ENCODE peak calls at places on chromosome X, in ten cellular contexts. One of them, this sample, is unnamed.

GRCh38 chrX:70979136-70979762 is 48.4 kb upstream of the SLC7A3 start:
- DNase-seq in choroid plexus epithelial cell: peak
- DNase-seq in Calu3: peak
- DNase-seq in lower leg skin: no peak
- DNase-seq in lower lobe of right lung: no peak
- DNase-seq in heart right ventricle: no peak
- DNase-seq in PC-3: peak
- DNase-seq in heart left ventricle: no peak
- DNase-seq in Peyer's patch: no peak
- DNase-seq in prostate gland: no peak
- DNase-seq in this sample: no peak

GRCh38 chrX:69535661-69536060 is 31.5 kb downstream of the NALF2 start:
- DNase-seq in choroid plexus epithelial cell: no peak
- DNase-seq in Calu3: no peak
- DNase-seq in lower leg skin: no peak
- DNase-seq in lower lobe of right lung: no peak
- DNase-seq in heart right ventricle: no peak
- DNase-seq in PC-3: no peak
- DNase-seq in heart left ventricle: no peak
- DNase-seq in Peyer's patch: no peak
- DNase-seq in prostate gland: no peak
- DNase-seq in this sample: no peak

GRCh38 chrX:73563740-73564073 is 710 bp downstream of the CHIC1 start:
- DNase-seq in choroid plexus epithelial cell: peak
- DNase-seq in Calu3: no peak
- DNase-seq in lower leg skin: no peak
- DNase-seq in lower lobe of right lung: no peak
- DNase-seq in heart right ventricle: no peak
- DNase-seq in PC-3: no peak
- DNase-seq in heart left ventricle: no peak
- DNase-seq in Peyer's patch: no peak
- DNase-seq in prostate gland: no peak
- DNase-seq in this sample: no peak

GRCh38 chrX:122703762-122704161 is 480.3 kb upstream of the GRIA3 start:
- DNase-seq in choroid plexus epithelial cell: peak
- DNase-seq in Calu3: no peak
- DNase-seq in lower leg skin: no peak
- DNase-seq in lower lobe of right lung: no peak
- DNase-seq in heart right ventricle: no peak
- DNase-seq in PC-3: no peak
- DNase-seq in heart left ventricle: no peak
- DNase-seq in Peyer's patch: no peak
- DNase-seq in prostate gland: no peak
- DNase-seq in this sample: no peak

GRCh38 chrX:129939986-129940385 is 34.0 kb downstream of the UTP14A start:
- DNase-seq in choroid plexus epithelial cell: no peak
- DNase-seq in Calu3: no peak
- DNase-seq in lower leg skin: no peak
- DNase-seq in lower lobe of right lung: no peak
- DNase-seq in heart right ventricle: peak
- DNase-seq in PC-3: no peak
- DNase-seq in heart left ventricle: peak
- DNase-seq in Peyer's patch: no peak
- DNase-seq in prostate gland: no peak
- DNase-seq in this sample: no peak

GRCh38 chrX:107447642-107448041 is 1.8 kb upstream of the FRMPD3 start:
- DNase-seq in choroid plexus epithelial cell: no peak
- DNase-seq in Calu3: no peak
- DNase-seq in lower leg skin: no peak
- DNase-seq in lower lobe of right lung: no peak
- DNase-seq in heart right ventricle: no peak
- DNase-seq in PC-3: no peak
- DNase-seq in heart left ventricle: no peak
- DNase-seq in Peyer's patch: no peak
- DNase-seq in prostate gland: no peak
- DNase-seq in this sample: no peak

GRCh38 chrX:148135738-148136137 is 154.6 kb downstream of the FMR1NB start:
- DNase-seq in choroid plexus epithelial cell: peak
- DNase-seq in Calu3: no peak
- DNase-seq in lower leg skin: peak
- DNase-seq in lower lobe of right lung: no peak
- DNase-seq in heart right ventricle: no peak
- DNase-seq in PC-3: peak
- DNase-seq in heart left ventricle: no peak
- DNase-seq in Peyer's patch: no peak
- DNase-seq in prostate gland: no peak
- DNase-seq in this sample: peak

GRCh38 chrX:103254171-103254824 is 657 bp downstream of the TCEAL8 start:
- DNase-seq in choroid plexus epithelial cell: peak
- DNase-seq in Calu3: no peak
- DNase-seq in lower leg skin: peak
- DNase-seq in lower lobe of right lung: peak
- DNase-seq in heart right ventricle: peak
- DNase-seq in PC-3: peak
- DNase-seq in heart left ventricle: peak
- DNase-seq in Peyer's patch: peak
- DNase-seq in prostate gland: peak
- DNase-seq in this sample: peak

GRCh38 chrX:68504237-68504636 is 5.4 kb downstream of the YIPF6 start:
- DNase-seq in choroid plexus epithelial cell: peak
- DNase-seq in Calu3: no peak
- DNase-seq in lower leg skin: no peak
- DNase-seq in lower lobe of right lung: no peak
- DNase-seq in heart right ventricle: no peak
- DNase-seq in PC-3: peak
- DNase-seq in heart left ventricle: no peak
- DNase-seq in Peyer's patch: no peak
- DNase-seq in prostate gland: no peak
- DNase-seq in this sample: peak

GRCh38 chrX:1416965-1417760 is 25.2 kb upstream of the SLC25A6 start:
- DNase-seq in choroid plexus epithelial cell: no peak
- DNase-seq in Calu3: no peak
- DNase-seq in lower leg skin: no peak
- DNase-seq in lower lobe of right lung: peak
- DNase-seq in heart right ventricle: no peak
- DNase-seq in PC-3: no peak
- DNase-seq in heart left ventricle: no peak
- DNase-seq in Peyer's patch: no peak
- DNase-seq in prostate gland: no peak
- DNase-seq in this sample: no peak

GRCh38 chrX:45035071-45035470 is 162.1 kb downstream of the KDM6A start:
- DNase-seq in choroid plexus epithelial cell: no peak
- DNase-seq in Calu3: no peak
- DNase-seq in lower leg skin: no peak
- DNase-seq in lower lobe of right lung: no peak
- DNase-seq in heart right ventricle: no peak
- DNase-seq in PC-3: peak
- DNase-seq in heart left ventricle: no peak
- DNase-seq in Peyer's patch: no peak
- DNase-seq in prostate gland: no peak
- DNase-seq in this sample: no peak

DNA sequence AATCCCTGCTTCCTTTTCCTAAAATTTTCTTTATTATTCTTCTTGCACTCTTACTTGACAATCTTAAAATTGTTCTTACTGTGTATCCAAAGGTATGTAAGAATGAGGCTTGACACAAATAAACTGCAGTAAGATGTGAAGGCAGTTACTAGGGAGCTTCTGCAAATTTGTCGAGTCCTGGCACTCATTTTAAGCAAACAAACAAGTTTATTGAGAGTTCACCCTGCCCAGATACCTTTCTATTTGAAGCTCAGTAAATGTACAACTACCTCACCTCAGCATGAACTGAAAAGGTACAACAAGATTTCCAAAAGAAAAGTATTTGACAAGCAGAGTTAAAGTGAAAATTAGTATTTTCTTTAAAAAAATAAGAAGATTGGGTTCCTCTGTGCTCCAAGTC is 13.3 kb upstream of the SYTL4 start:
- DNase-seq in choroid plexus epithelial cell: no peak
- DNase-seq in Calu3: no peak
- DNase-seq in lower leg skin: no peak
- DNase-seq in lower lobe of right lung: no peak
- DNase-seq in heart right ventricle: no peak
- DNase-seq in PC-3: no peak
- DNase-seq in heart left ventricle: no peak
- DNase-seq in Peyer's patch: no peak
- DNase-seq in prostate gland: no peak
- DNase-seq in this sample: no peak
- TF ChIP-seq CTCF in choroid plexus epithelial cell: no peak
- TF ChIP-seq CTCF in Calu3: no peak
- TF ChIP-seq CTCF in lower leg skin: no peak
- TF ChIP-seq CTCF in lower lobe of right lung: no peak
- TF ChIP-seq CTCF in heart right ventricle: no peak
- TF ChIP-seq CTCF in PC-3: no peak
- TF ChIP-seq CTCF in heart left ventricle: no peak
- TF ChIP-seq CTCF in Peyer's patch: no peak
- TF ChIP-seq CTCF in prostate gland: no peak
- TF ChIP-seq CTCF in this sample: no peak

GRCh38 chrX:63471004-63471403 is 119.9 kb upstream of the SPIN4 start:
- DNase-seq in choroid plexus epithelial cell: no peak
- DNase-seq in Calu3: no peak
- DNase-seq in lower leg skin: no peak
- DNase-seq in lower lobe of right lung: no peak
- DNase-seq in heart right ventricle: no peak
- DNase-seq in PC-3: no peak
- DNase-seq in heart left ventricle: no peak
- DNase-seq in Peyer's patch: no peak
- DNase-seq in prostate gland: no peak
- DNase-seq in this sample: no peak

GRCh38 chrX:63470506-63470905 is 119.4 kb upstream of the SPIN4 start:
- DNase-seq in choroid plexus epithelial cell: no peak
- DNase-seq in Calu3: no peak
- DNase-seq in lower leg skin: no peak
- DNase-seq in lower lobe of right lung: no peak
- DNase-seq in heart right ventricle: no peak
- DNase-seq in PC-3: no peak
- DNase-seq in heart left ventricle: no peak
- DNase-seq in Peyer's patch: no peak
- DNase-seq in prostate gland: no peak
- DNase-seq in this sample: no peak

GRCh38 chrX:63466690-63467089 is 115.6 kb upstream of the SPIN4 start:
- DNase-seq in choroid plexus epithelial cell: peak
- DNase-seq in Calu3: no peak
- DNase-seq in lower leg skin: no peak
- DNase-seq in lower lobe of right lung: no peak
- DNase-seq in heart right ventricle: no peak
- DNase-seq in PC-3: no peak
- DNase-seq in heart left ventricle: no peak
- DNase-seq in Peyer's patch: no peak
- DNase-seq in prostate gland: no peak
- DNase-seq in this sample: no peak
- TF ChIP-seq CTCF in choroid plexus epithelial cell: no peak
- TF ChIP-seq CTCF in Calu3: no peak
- TF ChIP-seq CTCF in lower leg skin: no peak
- TF ChIP-seq CTCF in lower lobe of right lung: no peak
- TF ChIP-seq CTCF in heart right ventricle: no peak
- TF ChIP-seq CTCF in PC-3: no peak
- TF ChIP-seq CTCF in heart left ventricle: no peak
- TF ChIP-seq CTCF in Peyer's patch: no peak
- TF ChIP-seq CTCF in prostate gland: no peak
- TF ChIP-seq CTCF in this sample: no peak

GRCh38 chrX:152025656-152026440 is 51.4 kb upstream of the GABRE start:
- DNase-seq in choroid plexus epithelial cell: no peak
- DNase-seq in Calu3: no peak
- DNase-seq in lower leg skin: no peak
- DNase-seq in lower lobe of right lung: no peak
- DNase-seq in heart right ventricle: no peak
- DNase-seq in PC-3: no peak
- DNase-seq in heart left ventricle: no peak
- DNase-seq in Peyer's patch: no peak
- DNase-seq in prostate gland: no peak
- DNase-seq in this sample: no peak
- TF ChIP-seq CTCF in choroid plexus epithelial cell: no peak
- TF ChIP-seq CTCF in Calu3: no peak
- TF ChIP-seq CTCF in lower leg skin: no peak
- TF ChIP-seq CTCF in lower lobe of right lung: no peak
- TF ChIP-seq CTCF in heart right ventricle: no peak
- TF ChIP-seq CTCF in PC-3: no peak
- TF ChIP-seq CTCF in heart left ventricle: no peak
- TF ChIP-seq CTCF in Peyer's patch: no peak
- TF ChIP-seq CTCF in prostate gland: no peak
- TF ChIP-seq CTCF in this sample: no peak

GRCh38 chrX:46759645-46759974 is 692 bp upstream of the SLC9A7 start:
- DNase-seq in choroid plexus epithelial cell: no peak
- DNase-seq in Calu3: no peak
- DNase-seq in lower leg skin: no peak
- DNase-seq in lower lobe of right lung: no peak
- DNase-seq in heart right ventricle: no peak
- DNase-seq in PC-3: peak
- DNase-seq in heart left ventricle: no peak
- DNase-seq in Peyer's patch: no peak
- DNase-seq in prostate gland: no peak
- DNase-seq in this sample: no peak
- TF ChIP-seq CTCF in choroid plexus epithelial cell: no peak
- TF ChIP-seq CTCF in Calu3: peak
- TF ChIP-seq CTCF in lower leg skin: no peak
- TF ChIP-seq CTCF in lower lobe of right lung: no peak
- TF ChIP-seq CTCF in heart right ventricle: no peak
- TF ChIP-seq CTCF in PC-3: no peak
- TF ChIP-seq CTCF in heart left ventricle: no peak
- TF ChIP-seq CTCF in Peyer's patch: no peak
- TF ChIP-seq CTCF in prostate gland: no peak
- TF ChIP-seq CTCF in this sample: no peak

DNA sequence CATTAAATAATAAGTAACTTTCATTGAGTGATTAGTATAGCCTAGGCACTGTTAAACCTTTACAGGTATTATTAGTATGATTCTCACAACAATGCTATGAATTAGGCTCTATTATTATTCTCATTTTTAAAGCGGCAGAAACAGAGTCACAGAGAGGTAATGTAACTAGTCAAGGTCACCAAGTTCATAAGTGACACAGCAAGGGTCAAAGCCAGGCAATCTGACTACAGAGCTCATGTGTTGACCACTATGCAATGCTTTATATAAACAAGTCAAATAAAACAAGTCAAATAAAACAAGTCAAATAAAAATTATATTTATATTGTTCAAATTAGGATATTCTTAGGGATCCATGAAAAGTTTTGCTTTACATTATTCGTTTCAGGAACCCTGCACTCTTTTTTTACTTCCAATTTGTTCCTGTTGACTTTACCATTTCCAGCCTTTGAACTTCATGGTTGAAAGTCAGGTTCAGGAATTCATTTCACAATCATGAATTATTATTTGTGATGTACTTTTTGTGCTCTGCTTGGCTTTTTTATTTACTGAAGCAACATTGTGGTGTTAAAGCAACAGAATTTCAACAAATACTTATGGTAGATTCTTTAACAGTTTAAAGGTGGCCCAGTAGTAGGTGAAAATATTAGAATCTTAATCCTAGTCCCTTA is 18.0 kb upstream of the ZC4H2 start:
- DNase-seq in choroid plexus epithelial cell: no peak
- DNase-seq in Calu3: no peak
- DNase-seq in lower leg skin: no peak
- DNase-seq in lower lobe of right lung: no peak
- DNase-seq in heart right ventricle: no peak
- DNase-seq in PC-3: no peak
- DNase-seq in heart left ventricle: no peak
- DNase-seq in Peyer's patch: no peak
- DNase-seq in prostate gland: no peak
- DNase-seq in this sample: no peak
- TF ChIP-seq CTCF in choroid plexus epithelial cell: no peak
- TF ChIP-seq CTCF in Calu3: no peak
- TF ChIP-seq CTCF in lower leg skin: no peak
- TF ChIP-seq CTCF in lower lobe of right lung: no peak
- TF ChIP-seq CTCF in heart right ventricle: no peak
- TF ChIP-seq CTCF in PC-3: no peak
- TF ChIP-seq CTCF in heart left ventricle: no peak
- TF ChIP-seq CTCF in Peyer's patch: no peak
- TF ChIP-seq CTCF in prostate gland: no peak
- TF ChIP-seq CTCF in this sample: no peak

This sample was measured in RWPE1.